ENCODE peak calls at places on chromosome 3, in nine cellular contexts. B is H1, O is heart left ventricle, Z is endothelial cell of umbilical vein, M is ovary, H is K562, J is A549, I is GM12878, W is uterus. K is an unnamed sample.

GRCh38 chr3:190258634-190259033 is 63.6 kb downstream of the CLDN1 start:
- DNase-seq in B (no peak), O (peak; percentile 31), Z (no peak), M (no peak), H (peak; percentile 0), J (no peak), I (no peak), W (no peak), K (peak; percentile 90)

GRCh38 chr3:13199006-13199776 is 126.0 kb upstream of the IQSEC1 start:
- DNase-seq in B (no peak), O (no peak), Z (no peak), M (no peak), H (no peak), J (no peak), I (no peak), W (no peak), K (no peak)

GRCh38 chr3:166205158-166205557 is 367.9 kb upstream of the BCHE start:
- DNase-seq in B (no peak), O (no peak), Z (no peak), M (no peak), H (no peak), J (no peak), I (no peak), W (no peak), K (no peak)

GRCh38 chr3:101938262-101938847 is 89.0 kb downstream of the NFKBIZ start:
- DNase-seq in B (no peak), O (no peak), Z (peak; percentile 29), M (no peak), H (peak; percentile 31), J (no peak), I (no peak), W (no peak), K (no peak)

GRCh38 chr3:69738291-69738690 is 973 bp upstream of the MITF start:
- DNase-seq in B (no peak), O (no peak), Z (peak; percentile 52), M (no peak), H (peak; percentile 41), J (no peak), I (no peak), W (no peak), K (peak; percentile 33)

GRCh38 chr3:53724566-53724965 is 121.7 kb downstream of the CHDH start:
- DNase-seq in B (no peak), O (no peak), Z (no peak), M (no peak), H (no peak), J (no peak), I (no peak), W (no peak), K (no peak)

GRCh38 chr3:39065197-39065596 is 13.4 kb downstream of the WDR48 start:
- DNase-seq in B (no peak), O (no peak), Z (peak; percentile 29), M (no peak), H (peak; percentile 73), J (peak; percentile 51), I (no peak), W (no peak), K (peak; percentile 72)

GRCh38 chr3:36077320-36077719 is 303.0 kb upstream of the STAC start:
- DNase-seq in B (no peak), O (no peak), Z (no peak), M (no peak), H (no peak), J (no peak), I (no peak), W (no peak), K (no peak)

GRCh38 chr3:126355251-126355650 is 2.0 kb downstream of the KLF15 start:
- DNase-seq in B (no peak), O (no peak), Z (no peak), M (no peak), H (no peak), J (no peak), I (no peak), W (no peak), K (no peak)

GRCh38 chr3:126356373-126357298 is 572 bp downstream of the KLF15 start:
- DNase-seq in B (no peak), O (peak; percentile 60), Z (peak; percentile 5), M (peak; percentile 61), H (no peak), J (no peak), I (no peak), W (peak; percentile 47), K (peak; percentile 66)

GRCh38 chr3:126354776-126355175 is 2.4 kb downstream of the KLF15 start:
- DNase-seq in B (no peak), O (no peak), Z (no peak), M (no peak), H (no peak), J (no peak), I (no peak), W (no peak), K (no peak)

GRCh38 chr3:126357299-126358037 is at the start of gene KLF15:
- DNase-seq in B (peak; percentile 92), O (peak; percentile 90), Z (peak; percentile 82), M (peak; percentile 87), H (peak; percentile 82), J (peak; percentile 59), I (no peak), W (peak; percentile 89), K (peak; percentile 89)

DNA sequence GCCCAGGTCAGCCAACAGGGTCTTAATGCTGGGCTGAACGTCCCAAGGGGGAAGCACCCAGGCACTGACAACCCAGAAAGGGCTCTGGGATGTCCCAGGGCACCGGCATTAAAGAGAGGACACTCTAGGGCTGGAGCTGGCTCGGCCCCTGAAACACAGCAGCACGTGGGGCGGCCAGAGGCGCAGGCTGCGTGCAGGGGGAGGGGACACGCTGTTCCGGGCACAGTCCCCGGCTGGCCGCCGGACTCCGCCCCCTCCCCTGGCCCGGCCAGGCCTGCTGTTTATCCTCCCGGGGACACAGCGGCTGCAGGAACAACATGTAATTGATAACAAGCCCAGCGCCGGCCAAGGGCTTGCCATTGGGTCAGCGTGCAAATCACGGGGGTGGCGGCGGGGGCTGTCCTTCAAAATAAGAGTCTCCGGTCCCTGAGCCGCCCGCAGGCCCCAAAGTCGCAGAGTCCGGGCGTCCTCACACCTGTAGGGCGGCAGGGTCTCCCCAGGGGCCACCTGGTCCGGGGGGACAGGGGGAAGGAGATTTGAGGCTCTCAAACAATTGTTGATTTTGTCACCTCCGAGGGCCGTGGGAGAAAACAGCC is 1.3 kb downstream of the KLF15 start:
- DNase-seq in B (peak; percentile 87), O (peak; percentile 98), Z (peak; percentile 90), M (peak; percentile 98), H (peak; percentile 94), J (no peak), I (no peak), W (peak; percentile 95), K (peak; percentile 87)
- TF ChIP-seq POLR2A in B (no peak), O (peak; percentile 56), Z (no peak), M (peak; percentile 70), H (peak; percentile 46), J (no peak), I (no peak), W (peak; percentile 66), K (no peak)

DNA sequence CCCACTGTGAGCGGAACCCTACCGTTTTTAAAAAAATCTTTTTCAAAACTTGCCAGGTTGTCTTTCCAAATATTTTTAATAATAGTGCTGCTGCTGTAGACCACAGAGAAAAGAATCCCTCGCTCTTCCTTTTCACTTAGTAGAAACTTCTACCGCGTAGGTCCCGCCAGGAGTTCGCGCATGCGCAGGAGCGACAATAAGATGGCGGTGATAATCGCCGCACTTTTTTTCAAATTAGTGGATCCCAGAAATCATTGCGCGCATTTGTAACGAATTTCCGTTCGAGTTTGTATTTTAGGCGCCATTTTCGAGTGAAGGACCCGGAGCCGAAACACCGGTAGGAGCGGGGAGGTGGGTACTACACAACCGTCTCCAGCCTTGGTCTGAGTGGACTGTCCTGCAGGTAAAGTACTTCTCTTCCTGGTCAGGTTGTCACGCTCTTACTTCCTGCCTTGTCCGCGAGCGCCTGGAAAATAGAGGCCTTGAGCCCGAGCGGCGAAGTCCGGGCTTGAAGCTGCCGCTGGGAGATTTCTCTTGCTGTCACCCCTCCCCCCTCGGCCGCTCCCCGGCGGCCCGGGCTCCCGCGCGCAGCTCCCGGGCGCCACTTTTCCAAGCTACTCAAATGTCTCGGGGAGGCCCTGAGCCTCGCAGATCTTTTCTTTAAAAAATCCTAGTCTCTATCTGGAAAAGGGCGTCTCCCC is at the start of gene SMC4:
- DNase-seq in B (peak; percentile 85), O (no peak), Z (peak; percentile 92), M (no peak), H (peak; percentile 93), J (peak; percentile 93), I (peak; percentile 79), W (no peak), K (peak; percentile 97)
- TF ChIP-seq POLR2A in B (peak; percentile 85), O (peak; percentile 47), Z (peak; percentile 24), M (no peak), H (peak; percentile 95), J (peak; percentile 69), I (peak; percentile 79), W (peak; percentile 56), K (peak; percentile 96)

DNA sequence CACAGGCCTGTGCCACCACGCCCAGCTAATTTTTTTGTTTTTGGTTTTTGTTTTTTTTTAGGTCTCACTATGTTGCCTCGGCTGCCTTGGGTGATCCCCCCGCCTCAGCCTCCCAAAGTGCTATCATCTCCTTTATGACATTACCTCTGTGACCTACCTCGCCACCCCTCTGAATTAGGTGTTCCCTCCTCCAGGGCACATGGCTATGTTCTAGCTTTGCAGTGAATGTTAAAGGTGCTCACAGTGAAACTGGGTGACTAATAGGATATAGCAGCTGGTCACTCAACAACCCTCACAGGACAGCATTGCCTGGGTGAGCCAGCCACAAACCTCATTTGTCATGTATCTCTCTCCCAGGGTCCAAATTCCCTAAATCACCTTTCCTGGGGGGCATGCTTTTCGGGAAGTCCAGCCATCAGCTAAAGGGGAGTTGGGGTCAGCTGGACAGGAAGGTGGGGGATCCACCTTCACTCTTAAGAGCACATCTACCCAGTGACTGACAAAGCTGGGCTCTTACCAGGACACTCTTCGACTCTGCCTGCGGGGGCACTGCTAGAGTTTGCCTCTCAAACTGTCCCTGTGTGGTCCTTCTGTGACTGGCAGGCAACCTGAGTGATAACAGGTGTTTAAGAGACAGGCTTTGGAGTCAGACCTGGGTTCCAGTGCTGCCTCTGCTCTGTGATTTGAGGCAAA is 1.6 kb upstream of the TTLL3 start:
- DNase-seq in B (peak; percentile 58), O (no peak), Z (peak; percentile 29), M (no peak), H (peak; percentile 44), J (peak; percentile 70), I (no peak), W (no peak), K (peak; percentile 62)
- TF ChIP-seq POLR2A in B (peak; percentile 21), O (no peak), Z (no peak), M (no peak), H (peak; percentile 39), J (no peak), I (no peak), W (no peak), K (no peak)

GRCh38 chr3:66565301-66565700 is 64.5 kb upstream of the LRIG1 start:
- DNase-seq in B (no peak), O (no peak), Z (no peak), M (no peak), H (peak; percentile 3), J (no peak), I (no peak), W (no peak), K (no peak)

GRCh38 chr3:66561374-66561773 is 60.6 kb upstream of the LRIG1 start:
- DNase-seq in B (no peak), O (no peak), Z (no peak), M (no peak), H (no peak), J (no peak), I (no peak), W (no peak), K (no peak)

GRCh38 chr3:66572090-66572632 is 71.3 kb upstream of the LRIG1 start:
- DNase-seq in B (no peak), O (no peak), Z (no peak), M (no peak), H (no peak), J (no peak), I (no peak), W (no peak), K (no peak)

DNA sequence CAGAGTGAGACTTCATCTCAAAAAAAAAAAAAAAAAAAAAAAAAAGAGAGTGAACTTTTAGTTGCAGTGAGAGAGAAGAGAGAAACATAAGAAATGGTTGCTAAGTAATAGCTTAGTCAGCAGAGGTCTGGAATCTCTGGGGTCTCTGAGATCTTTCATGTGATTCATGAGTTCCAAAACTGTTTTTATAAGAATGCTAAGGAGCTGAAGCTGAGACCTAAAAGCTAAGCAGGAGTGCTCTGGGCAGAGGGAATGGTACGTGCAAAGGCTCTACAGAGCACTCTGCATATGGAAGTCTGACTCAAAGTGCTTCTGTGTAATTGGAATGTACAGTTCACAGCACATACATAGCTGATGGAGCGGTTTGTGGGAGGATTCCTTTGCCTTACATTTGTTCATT is 66.2 kb upstream of the LRIG1 start:
- DNase-seq in B (no peak), O (no peak), Z (no peak), M (no peak), H (no peak), J (no peak), I (no peak), W (no peak), K (no peak)
- TF ChIP-seq POLR2A in B (no peak), O (no peak), Z (no peak), M (no peak), H (no peak), J (no peak), I (no peak), W (no peak), K (no peak)

K was measured in erythroblast.